ENCODE peak calls at places on chromosomes 11 and 22, in four cellular contexts. K is cardiac fibroblast, N is astrocyte of the cerebellum, H is left lung. I is an unnamed sample.

GRCh38 chr11:33867566-33867965 is 24.3 kb downstream of the LMO2 start:
- DNase-seq in K (no peak), N (no peak), H (no peak), I (no peak)

GRCh38 chr11:35559949-35560348 is 34.5 kb upstream of the PAMR1 start:
- DNase-seq in K (no peak), N (no peak), H (no peak), I (no peak)

GRCh38 chr22:39227542-39228272 is 17.1 kb downstream of the PDGFB start:
- DNase-seq in K (no peak), N (no peak), H (no peak), I (no peak)

GRCh38 chr22:40449676-40450035 is 79.3 kb downstream of the SGSM3 start:
- DNase-seq in K (peak; percentile 79), N (peak; percentile 70), H (no peak), I (peak; percentile 55)

GRCh38 chr22:46087816-46088277 is 62.5 kb upstream of the PPARA start:
- DNase-seq in K (peak; percentile 95), N (peak; percentile 74), H (peak; percentile 86), I (peak; percentile 90)

GRCh38 chr11:64580387-64580786 is 10.6 kb upstream of the SLC22A12 start:
- DNase-seq in K (peak; percentile 31), N (no peak), H (no peak), I (peak; percentile 33)

GRCh38 chr11:115642660-115643059 is 138.4 kb upstream of the CADM1 start:
- DNase-seq in K (no peak), N (no peak), H (no peak), I (no peak)

GRCh38 chr11:76044750-76045320 is 161.5 kb downstream of the WNT11 start:
- DNase-seq in K (no peak), N (no peak), H (no peak), I (no peak)

GRCh38 chr11:101445761-101446160 is 138.0 kb downstream of the TRPC6 start:
- DNase-seq in K (no peak), N (no peak), H (no peak), I (no peak)

GRCh38 chr22:28017859-28018258 is 98.8 kb upstream of the PITPNB start:
- DNase-seq in K (no peak), N (no peak), H (no peak), I (no peak)

GRCh38 chr11:130513132-130513531 is 64.7 kb downstream of the ADAMTS15 start:
- DNase-seq in K (peak; percentile 36), N (no peak), H (no peak), I (no peak)

GRCh38 chr11:80227915-80228314 is 787.1 kb upstream of the TENM4 start:
- DNase-seq in K (no peak), N (no peak), H (no peak), I (no peak)

GRCh38 chr11:103907548-103908455 is 128.6 kb upstream of the DDI1 start:
- DNase-seq in K (peak; percentile 67), N (no peak), H (no peak), I (no peak)

GRCh38 chr11:68446046-68446725 is 14.4 kb upstream of the PPP6R3 start:
- DNase-seq in K (no peak), N (no peak), H (no peak), I (no peak)

GRCh38 chr11:63592975-63593395 is 21.2 kb downstream of the PLAAT3 start:
- DNase-seq in K (peak; percentile 56), N (no peak), H (no peak), I (no peak)

GRCh38 chr11:68546555-68546954 is 86.0 kb downstream of the PPP6R3 start:
- DNase-seq in K (no peak), N (no peak), H (peak; percentile 81), I (no peak)

GRCh38 chr11:46290021-46290420 is 12.6 kb downstream of the CREB3L1 start:
- DNase-seq in K (no peak), N (no peak), H (no peak), I (no peak)

GRCh38 chr11:69367211-69367964 is 73.4 kb downstream of the MYEOV start:
- DNase-seq in K (no peak), N (no peak), H (no peak), I (no peak)

I was measured in stromal cell of bone marrow.